ENCODE peak calls at places on chromosomes 1 and 21, in seven cellular contexts. One of them, this sample, is unnamed.

GRCh38 chr1:201399352-201400126 is 415 bp upstream of the LAD1 start:
- DNase-seq in aorta: no peak
- DNase-seq in astrocyte of the hippocampus: peak; percentile 32
- DNase-seq in retinal pigment epithelial cell: no peak
- DNase-seq in pons: no peak
- DNase-seq in uterus: no peak
- DNase-seq in mammary epithelial cell: peak; percentile 85
- DNase-seq in this sample: no peak

GRCh38 chr1:228646717-228647522 is 88.4 kb upstream of the RHOU start:
- DNase-seq in pons: peak; percentile 12
- DNase-seq in uterus: peak; percentile 33
- DNase-seq in astrocyte of the hippocampus: peak; percentile 52
- DNase-seq in retinal pigment epithelial cell: no peak
- DNase-seq in aorta: peak; percentile 82
- DNase-seq in mammary epithelial cell: peak; percentile 71
- DNase-seq in this sample: peak; percentile 27

GRCh38 chr1:27106561-27107323 is 48.2 kb downstream of the SLC9A1 start:
- DNase-seq in aorta: no peak
- DNase-seq in pons: no peak
- DNase-seq in astrocyte of the hippocampus: no peak
- DNase-seq in uterus: no peak
- DNase-seq in retinal pigment epithelial cell: no peak
- DNase-seq in mammary epithelial cell: no peak
- DNase-seq in this sample: no peak

GRCh38 chr1:177505905-177506590 is 335.3 kb downstream of the BRINP2 start:
- DNase-seq in uterus: no peak
- DNase-seq in retinal pigment epithelial cell: peak; percentile 35
- DNase-seq in astrocyte of the hippocampus: no peak
- DNase-seq in mammary epithelial cell: peak; percentile 70
- DNase-seq in aorta: no peak
- DNase-seq in pons: no peak
- DNase-seq in this sample: no peak

GRCh38 chr1:112803906-112804762 is 89.0 kb upstream of the PPM1J start:
- DNase-seq in uterus: peak; percentile 36
- DNase-seq in pons: peak; percentile 83
- DNase-seq in mammary epithelial cell: peak; percentile 59
- DNase-seq in astrocyte of the hippocampus: peak; percentile 90
- DNase-seq in retinal pigment epithelial cell: peak; percentile 38
- DNase-seq in aorta: peak; percentile 80
- DNase-seq in this sample: peak; percentile 51

GRCh38 chr21:44370027-44370735 is 16.8 kb downstream of the TRPM2 start:
- DNase-seq in aorta: peak; percentile 74
- DNase-seq in retinal pigment epithelial cell: peak; percentile 59
- DNase-seq in mammary epithelial cell: peak; percentile 78
- DNase-seq in uterus: no peak
- DNase-seq in pons: no peak
- DNase-seq in astrocyte of the hippocampus: peak; percentile 53
- DNase-seq in this sample: peak; percentile 37

GRCh38 chr1:91092503-91092902 is 70.7 kb upstream of the ZNF644 start:
- DNase-seq in mammary epithelial cell: no peak
- DNase-seq in pons: peak; percentile 4
- DNase-seq in aorta: no peak
- DNase-seq in retinal pigment epithelial cell: peak; percentile 48
- DNase-seq in uterus: no peak
- DNase-seq in astrocyte of the hippocampus: peak; percentile 79
- DNase-seq in this sample: peak; percentile 48

GRCh38 chr1:36836196-36836883 is 198.0 kb downstream of the GRIK3 start:
- DNase-seq in retinal pigment epithelial cell: no peak
- DNase-seq in astrocyte of the hippocampus: no peak
- DNase-seq in uterus: no peak
- DNase-seq in pons: no peak
- DNase-seq in mammary epithelial cell: no peak
- DNase-seq in aorta: peak; percentile 36
- DNase-seq in this sample: no peak

GRCh38 chr1:92879316-92879968 is 47.6 kb downstream of the RPL5 start:
- DNase-seq in pons: peak; percentile 33
- DNase-seq in mammary epithelial cell: no peak
- DNase-seq in aorta: no peak
- DNase-seq in retinal pigment epithelial cell: no peak
- DNase-seq in astrocyte of the hippocampus: no peak
- DNase-seq in uterus: no peak
- DNase-seq in this sample: no peak

GRCh38 chr21:15104470-15104869 is 39.7 kb upstream of the NRIP1 start:
- DNase-seq in mammary epithelial cell: no peak
- DNase-seq in aorta: no peak
- DNase-seq in astrocyte of the hippocampus: no peak
- DNase-seq in pons: no peak
- DNase-seq in retinal pigment epithelial cell: no peak
- DNase-seq in uterus: no peak
- DNase-seq in this sample: no peak

GRCh38 chr1:207950750-207951149 is 39.8 kb upstream of the CD34 start:
- DNase-seq in astrocyte of the hippocampus: no peak
- DNase-seq in uterus: no peak
- DNase-seq in pons: no peak
- DNase-seq in retinal pigment epithelial cell: no peak
- DNase-seq in mammary epithelial cell: no peak
- DNase-seq in aorta: no peak
- DNase-seq in this sample: no peak

GRCh38 chr1:115364044-115364775 is 26.2 kb upstream of the NGF start:
- DNase-seq in astrocyte of the hippocampus: peak; percentile 83
- DNase-seq in retinal pigment epithelial cell: no peak
- DNase-seq in mammary epithelial cell: no peak
- DNase-seq in pons: no peak
- DNase-seq in aorta: no peak
- DNase-seq in uterus: peak; percentile 58
- DNase-seq in this sample: no peak

GRCh38 chr21:44710294-44710665 is 1.1 kb downstream of the TSPEAR start:
- DNase-seq in astrocyte of the hippocampus: no peak
- DNase-seq in aorta: peak; percentile 63
- DNase-seq in uterus: peak; percentile 1
- DNase-seq in pons: no peak
- DNase-seq in mammary epithelial cell: no peak
- DNase-seq in retinal pigment epithelial cell: no peak
- DNase-seq in this sample: no peak

GRCh38 chr1:161119379-161120061 is 1.6 kb downstream of the NIT1 start:
- DNase-seq in uterus: no peak
- DNase-seq in retinal pigment epithelial cell: peak; percentile 48
- DNase-seq in pons: peak; percentile 39
- DNase-seq in aorta: no peak
- DNase-seq in astrocyte of the hippocampus: peak; percentile 62
- DNase-seq in mammary epithelial cell: peak; percentile 87
- DNase-seq in this sample: no peak

GRCh38 chr1:36352141-36352909 is 28.9 kb upstream of the EVA1B start:
- DNase-seq in astrocyte of the hippocampus: no peak
- DNase-seq in aorta: no peak
- DNase-seq in pons: no peak
- DNase-seq in mammary epithelial cell: no peak
- DNase-seq in retinal pigment epithelial cell: no peak
- DNase-seq in uterus: no peak
- DNase-seq in this sample: no peak

GRCh38 chr1:44200336-44200735 is 12.9 kb upstream of the DMAP1 start:
- DNase-seq in uterus: no peak
- DNase-seq in astrocyte of the hippocampus: no peak
- DNase-seq in retinal pigment epithelial cell: no peak
- DNase-seq in mammary epithelial cell: no peak
- DNase-seq in aorta: no peak
- DNase-seq in pons: no peak
- DNase-seq in this sample: no peak

GRCh38 chr21:36169465-36170128 is 13.0 kb downstream of the DOP1B start:
- DNase-seq in astrocyte of the hippocampus: no peak
- DNase-seq in mammary epithelial cell: no peak
- DNase-seq in uterus: no peak
- DNase-seq in aorta: no peak
- DNase-seq in pons: no peak
- DNase-seq in retinal pigment epithelial cell: no peak
- DNase-seq in this sample: no peak

GRCh38 chr1:37473431-37474050 is 839 bp upstream of the ZC3H12A start:
- DNase-seq in pons: peak; percentile 53
- DNase-seq in aorta: no peak
- DNase-seq in mammary epithelial cell: no peak
- DNase-seq in retinal pigment epithelial cell: no peak
- DNase-seq in uterus: no peak
- DNase-seq in astrocyte of the hippocampus: peak; percentile 41
- DNase-seq in this sample: no peak